ENCODE peak calls at places on chromosomes 11 and 22, in eight cellular contexts. One of them, this sample, is unnamed.

GRCh38 chr11:43579171-43579918 is 101.2 kb upstream of the HSD17B12 start:
- DNase-seq in body of pancreas: no peak
- DNase-seq in heart left ventricle: no peak
- DNase-seq in esophagus squamous epithelium: no peak
- DNase-seq in HCT116: no peak
- DNase-seq in H1: peak
- DNase-seq in transverse colon: no peak
- DNase-seq in spleen: no peak
- DNase-seq in this sample: no peak

GRCh38 chr11:22079133-22079847 is 113.6 kb upstream of the ANO5 start:
- DNase-seq in spleen: no peak
- DNase-seq in esophagus squamous epithelium: no peak
- DNase-seq in HCT116: no peak
- DNase-seq in H1: no peak
- DNase-seq in body of pancreas: peak
- DNase-seq in transverse colon: no peak
- DNase-seq in heart left ventricle: peak
- DNase-seq in this sample: no peak

GRCh38 chr11:131889146-131889577 is 518.7 kb downstream of the NTM start:
- DNase-seq in body of pancreas: no peak
- DNase-seq in H1: no peak
- DNase-seq in HCT116: no peak
- DNase-seq in heart left ventricle: no peak
- DNase-seq in spleen: no peak
- DNase-seq in transverse colon: no peak
- DNase-seq in esophagus squamous epithelium: no peak
- DNase-seq in this sample: no peak

GRCh38 chr11:133064152-133064877 is 468.0 kb downstream of the OPCML start:
- DNase-seq in HCT116: no peak
- DNase-seq in body of pancreas: peak
- DNase-seq in transverse colon: peak
- DNase-seq in esophagus squamous epithelium: no peak
- DNase-seq in spleen: peak
- DNase-seq in heart left ventricle: peak
- DNase-seq in H1: peak
- DNase-seq in this sample: peak

GRCh38 chr11:69587454-69588081 is 53.4 kb upstream of the CCND1 start:
- DNase-seq in heart left ventricle: no peak
- DNase-seq in esophagus squamous epithelium: no peak
- DNase-seq in transverse colon: no peak
- DNase-seq in H1: no peak
- DNase-seq in spleen: no peak
- DNase-seq in HCT116: peak
- DNase-seq in body of pancreas: no peak
- DNase-seq in this sample: no peak

GRCh38 chr22:42299586-42300285 is 29.3 kb upstream of the TCF20 start:
- DNase-seq in body of pancreas: peak
- DNase-seq in transverse colon: peak
- DNase-seq in esophagus squamous epithelium: no peak
- DNase-seq in spleen: peak
- DNase-seq in heart left ventricle: peak
- DNase-seq in HCT116: no peak
- DNase-seq in H1: no peak
- DNase-seq in this sample: no peak

GRCh38 chr22:37018086-37018814 is 997 bp downstream of the TST start:
- DNase-seq in heart left ventricle: no peak
- DNase-seq in HCT116: no peak
- DNase-seq in body of pancreas: peak
- DNase-seq in esophagus squamous epithelium: no peak
- DNase-seq in H1: no peak
- DNase-seq in transverse colon: no peak
- DNase-seq in spleen: peak
- DNase-seq in this sample: peak

GRCh38 chr11:118415739-118416068 is 14.3 kb downstream of the ATP5MG start:
- DNase-seq in H1: peak
- DNase-seq in body of pancreas: peak
- DNase-seq in transverse colon: peak
- DNase-seq in HCT116: peak
- DNase-seq in heart left ventricle: peak
- DNase-seq in spleen: no peak
- DNase-seq in esophagus squamous epithelium: no peak
- DNase-seq in this sample: peak

GRCh38 chr11:1521382-1522080 is 35.0 kb upstream of the MOB2 start:
- DNase-seq in transverse colon: peak
- DNase-seq in HCT116: no peak
- DNase-seq in heart left ventricle: no peak
- DNase-seq in esophagus squamous epithelium: no peak
- DNase-seq in spleen: peak
- DNase-seq in body of pancreas: no peak
- DNase-seq in H1: no peak
- DNase-seq in this sample: no peak

GRCh38 chr11:11510939-11511338 is 110.9 kb downstream of the GALNT18 start:
- DNase-seq in spleen: no peak
- DNase-seq in esophagus squamous epithelium: no peak
- DNase-seq in body of pancreas: peak
- DNase-seq in HCT116: no peak
- DNase-seq in transverse colon: peak
- DNase-seq in H1: no peak
- DNase-seq in heart left ventricle: peak
- DNase-seq in this sample: peak

GRCh38 chr11:118694185-118694584 is 14.7 kb upstream of the TREH start:
- DNase-seq in esophagus squamous epithelium: no peak
- DNase-seq in H1: no peak
- DNase-seq in heart left ventricle: no peak
- DNase-seq in spleen: no peak
- DNase-seq in body of pancreas: no peak
- DNase-seq in HCT116: no peak
- DNase-seq in transverse colon: no peak
- DNase-seq in this sample: no peak

GRCh38 chr11:502288-503178 is 4.5 kb downstream of the RNH1 start:
- DNase-seq in HCT116: no peak
- DNase-seq in esophagus squamous epithelium: no peak
- DNase-seq in transverse colon: no peak
- DNase-seq in H1: no peak
- DNase-seq in heart left ventricle: peak
- DNase-seq in spleen: no peak
- DNase-seq in body of pancreas: no peak
- DNase-seq in this sample: no peak

GRCh38 chr11:506238-506949 is 648 bp downstream of the RNH1 start:
- DNase-seq in body of pancreas: peak
- DNase-seq in transverse colon: peak
- DNase-seq in heart left ventricle: peak
- DNase-seq in H1: peak
- DNase-seq in spleen: peak
- DNase-seq in HCT116: peak
- DNase-seq in esophagus squamous epithelium: peak
- DNase-seq in this sample: peak

GRCh38 chr11:504994-505344 is 2.1 kb downstream of the RNH1 start:
- DNase-seq in HCT116: no peak
- DNase-seq in transverse colon: no peak
- DNase-seq in H1: no peak
- DNase-seq in heart left ventricle: no peak
- DNase-seq in spleen: no peak
- DNase-seq in esophagus squamous epithelium: no peak
- DNase-seq in body of pancreas: no peak
- DNase-seq in this sample: no peak

GRCh38 chr11:503179-503981 is 3.7 kb downstream of the RNH1 start:
- DNase-seq in H1: no peak
- DNase-seq in body of pancreas: peak
- DNase-seq in HCT116: no peak
- DNase-seq in transverse colon: peak
- DNase-seq in heart left ventricle: peak
- DNase-seq in spleen: peak
- DNase-seq in esophagus squamous epithelium: no peak
- DNase-seq in this sample: peak

DNA sequence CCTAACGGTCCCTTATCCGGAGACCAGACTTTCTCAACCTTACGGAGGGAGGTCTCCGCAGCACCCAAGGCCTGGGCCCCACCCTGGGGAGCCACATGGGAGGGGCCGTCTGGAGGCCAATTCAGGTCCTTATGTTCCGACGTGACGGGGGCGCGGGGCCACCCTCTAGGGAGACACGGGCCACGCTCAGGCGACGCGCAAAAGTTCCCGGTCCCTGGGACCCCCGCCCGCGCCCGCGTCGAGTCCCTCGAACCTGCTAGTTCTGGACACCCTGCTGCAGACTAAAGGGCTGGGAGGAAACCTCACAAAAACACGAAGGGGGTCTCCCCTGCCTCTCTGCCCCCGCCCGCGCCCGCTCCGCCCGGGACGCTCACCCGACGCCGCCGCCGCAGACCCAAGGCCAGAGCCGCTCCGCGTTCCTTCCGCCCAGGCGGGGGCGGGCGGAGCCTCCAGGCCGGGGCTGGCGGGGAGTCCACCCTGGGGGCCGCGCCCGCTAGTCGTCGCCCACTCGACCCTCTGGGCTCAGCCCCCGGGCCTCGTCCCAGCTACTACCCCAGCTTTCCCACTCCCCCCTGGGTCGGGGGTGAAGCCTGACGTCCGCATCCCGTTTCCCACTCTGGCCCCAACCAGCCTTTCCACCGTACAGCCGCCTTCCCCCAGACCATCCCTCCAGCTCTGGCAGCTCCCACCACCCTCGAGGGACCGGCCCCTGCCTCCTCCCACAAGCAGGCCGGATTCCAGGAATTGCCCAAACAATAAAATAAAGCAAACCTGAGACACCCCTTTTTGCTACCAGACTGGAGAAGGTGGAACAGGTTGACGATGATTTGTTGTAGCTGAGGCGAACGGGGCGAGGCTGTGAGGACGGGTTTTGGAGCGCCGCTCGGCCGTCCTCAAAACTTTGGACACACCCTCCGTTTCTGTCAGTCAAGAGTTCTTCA is 2.7 kb downstream of the RNH1 start:
- DNase-seq in body of pancreas: no peak
- DNase-seq in heart left ventricle: peak
- DNase-seq in transverse colon: peak
- DNase-seq in HCT116: no peak
- DNase-seq in spleen: peak
- DNase-seq in H1: no peak
- DNase-seq in esophagus squamous epithelium: no peak
- DNase-seq in this sample: peak
- TF ChIP-seq POLR2A in body of pancreas: no peak
- TF ChIP-seq POLR2A in heart left ventricle: no peak
- TF ChIP-seq POLR2A in transverse colon: no peak
- TF ChIP-seq POLR2A in HCT116: no peak
- TF ChIP-seq POLR2A in spleen: no peak
- TF ChIP-seq POLR2A in H1: no peak
- TF ChIP-seq POLR2A in esophagus squamous epithelium: no peak
- TF ChIP-seq POLR2A in this sample: no peak

GRCh38 chr22:19476023-19476422 is 3.0 kb downstream of the UFD1 start:
- DNase-seq in transverse colon: no peak
- DNase-seq in heart left ventricle: no peak
- DNase-seq in H1: no peak
- DNase-seq in body of pancreas: no peak
- DNase-seq in spleen: no peak
- DNase-seq in esophagus squamous epithelium: no peak
- DNase-seq in HCT116: no peak
- DNase-seq in this sample: peak

GRCh38 chr22:19477321-19478085 is 1.5 kb downstream of the UFD1 start:
- DNase-seq in spleen: no peak
- DNase-seq in HCT116: no peak
- DNase-seq in esophagus squamous epithelium: no peak
- DNase-seq in body of pancreas: no peak
- DNase-seq in H1: no peak
- DNase-seq in transverse colon: no peak
- DNase-seq in heart left ventricle: no peak
- DNase-seq in this sample: no peak

GRCh38 chr22:19479358-19480172 is at the start of gene CDC45:
- DNase-seq in HCT116: peak
- DNase-seq in body of pancreas: peak
- DNase-seq in spleen: peak
- DNase-seq in H1: peak
- DNase-seq in heart left ventricle: peak
- DNase-seq in esophagus squamous epithelium: peak
- DNase-seq in transverse colon: peak
- DNase-seq in this sample: peak

GRCh38 chr22:19478466-19479357 is at the start of gene UFD1:
- DNase-seq in body of pancreas: peak
- DNase-seq in HCT116: no peak
- DNase-seq in heart left ventricle: peak
- DNase-seq in transverse colon: peak
- DNase-seq in H1: peak
- DNase-seq in spleen: peak
- DNase-seq in esophagus squamous epithelium: no peak
- DNase-seq in this sample: peak

GRCh38 chr22:19478086-19478392 is 954 bp downstream of the UFD1 start:
- DNase-seq in heart left ventricle: no peak
- DNase-seq in H1: no peak
- DNase-seq in spleen: no peak
- DNase-seq in transverse colon: no peak
- DNase-seq in esophagus squamous epithelium: no peak
- DNase-seq in HCT116: no peak
- DNase-seq in body of pancreas: no peak
- DNase-seq in this sample: no peak
- TF ChIP-seq CTCF in heart left ventricle: no peak
- TF ChIP-seq CTCF in H1: no peak
- TF ChIP-seq CTCF in spleen: no peak
- TF ChIP-seq CTCF in transverse colon: no peak
- TF ChIP-seq CTCF in esophagus squamous epithelium: no peak
- TF ChIP-seq CTCF in HCT116: no peak
- TF ChIP-seq CTCF in body of pancreas: no peak
- TF ChIP-seq CTCF in this sample: no peak

GRCh38 chr22:35257321-35258143 is at the start of gene HMGXB4:
- DNase-seq in H1: peak
- DNase-seq in body of pancreas: peak
- DNase-seq in esophagus squamous epithelium: peak
- DNase-seq in heart left ventricle: peak
- DNase-seq in transverse colon: peak
- DNase-seq in HCT116: peak
- DNase-seq in spleen: peak
- DNase-seq in this sample: peak
- TF ChIP-seq POLR2A in H1: peak
- TF ChIP-seq POLR2A in body of pancreas: no peak
- TF ChIP-seq POLR2A in esophagus squamous epithelium: no peak
- TF ChIP-seq POLR2A in heart left ventricle: no peak
- TF ChIP-seq POLR2A in transverse colon: no peak
- TF ChIP-seq POLR2A in HCT116: peak
- TF ChIP-seq POLR2A in spleen: no peak
- TF ChIP-seq POLR2A in this sample: no peak

DNA sequence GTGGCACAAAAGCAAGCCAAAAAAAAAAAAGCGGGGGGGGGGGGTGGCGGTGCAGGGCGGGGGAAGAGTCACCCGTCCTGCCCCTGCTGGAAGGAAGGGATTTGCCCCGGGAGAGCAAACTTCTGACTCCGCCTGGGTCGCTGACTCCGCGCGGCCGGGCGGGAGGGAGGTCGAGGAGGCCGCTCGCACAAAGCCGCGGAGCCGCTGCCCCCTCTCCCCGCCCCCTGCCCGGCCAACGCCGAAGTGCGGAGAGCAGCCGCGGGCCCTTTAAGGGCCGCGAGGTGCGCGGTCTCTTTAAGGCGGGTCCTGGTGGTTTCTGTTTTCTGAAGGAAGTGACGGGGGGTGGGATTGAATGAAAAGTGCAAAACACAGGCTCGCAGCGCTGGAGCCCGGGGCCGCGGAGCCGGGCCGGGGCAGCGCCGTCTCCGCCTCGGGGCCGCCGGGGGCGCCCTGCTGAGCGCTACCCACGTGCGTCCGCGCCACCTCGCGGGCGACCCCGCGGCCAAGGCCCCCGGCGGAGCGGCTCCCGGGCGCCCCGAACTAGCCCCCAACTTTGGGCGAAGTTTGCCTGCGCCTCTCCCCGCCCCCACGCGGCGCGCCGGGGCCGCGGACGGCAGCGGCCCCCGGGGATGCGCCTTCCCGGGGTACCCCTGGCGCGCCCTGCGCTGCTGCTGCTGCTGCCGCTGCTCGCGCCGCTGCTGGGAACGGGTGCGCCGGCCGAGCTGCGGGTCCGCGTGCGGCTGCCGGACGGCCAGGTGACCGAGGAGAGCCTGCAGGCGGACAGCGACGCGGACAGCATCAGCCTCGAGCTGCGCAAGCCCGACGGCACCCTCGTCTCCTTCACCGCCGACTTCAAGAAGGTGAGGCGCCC is at the start of gene OAF:
- DNase-seq in esophagus squamous epithelium: no peak
- DNase-seq in heart left ventricle: peak
- DNase-seq in H1: peak
- DNase-seq in spleen: peak
- DNase-seq in HCT116: peak
- DNase-seq in body of pancreas: peak
- DNase-seq in transverse colon: peak
- DNase-seq in this sample: peak
- TF ChIP-seq CTCF in esophagus squamous epithelium: peak
- TF ChIP-seq CTCF in heart left ventricle: peak
- TF ChIP-seq CTCF in H1: no peak
- TF ChIP-seq CTCF in spleen: peak
- TF ChIP-seq CTCF in HCT116: no peak
- TF ChIP-seq CTCF in body of pancreas: peak
- TF ChIP-seq CTCF in transverse colon: peak
- TF ChIP-seq CTCF in this sample: no peak

This sample was measured in adrenal gland.